ENCODE peak calls at places on chromosomes 6 and 20, in ten cellular contexts. N, Q, X, E, A, Y, P, S, D and W are unnamed samples.
A peak's percentile ranks its signal among the peaks of the same experiment; 100 is the strongest.

GRCh38 chr6:121506761-121507754 is 71.6 kb downstream of the GJA1 start:
- DNase-seq in S (no peak), A (no peak), X (peak; percentile 80), N (no peak), E (no peak), Q (no peak), D (peak; percentile 30), Y (peak; percentile 30), P (no peak), W (no peak)

GRCh38 chr6:51737580-51738360 is 349.6 kb downstream of the PKHD1 start:
- DNase-seq in S (no peak), Y (no peak), D (no peak), E (no peak), N (no peak), A (no peak), P (no peak), Q (no peak), X (no peak), W (no peak)

GRCh38 chr6:31128093-31128676 is 7.9 kb upstream of the CDSN start:
- DNase-seq in N (peak; percentile 50), X (peak; percentile 29), S (peak; percentile 86), Y (peak; percentile 72), E (peak; percentile 74), P (peak; percentile 68), A (peak; percentile 68), D (no peak), Q (peak; percentile 64), W (peak; percentile 55)

GRCh38 chr6:34383171-34383631 is 9.3 kb downstream of the NUDT3 start:
- DNase-seq in Y (peak; percentile 22), N (no peak), P (no peak), D (peak; percentile 57), Q (no peak), E (no peak), A (no peak), X (peak; percentile 49), S (no peak), W (peak; percentile 35)

GRCh38 chr6:135087803-135088202 is 33.2 kb upstream of the HBS1L start:
- DNase-seq in Q (no peak), N (no peak), P (no peak), A (peak; percentile 29), X (peak; percentile 37), S (no peak), Y (peak; percentile 39), D (no peak), E (peak; percentile 66), W (no peak)

GRCh38 chr6:150470131-150470530 is 101.3 kb downstream of the IYD start:
- DNase-seq in S (peak; percentile 18), Q (no peak), X (no peak), A (no peak), E (no peak), Y (peak; percentile 23), P (no peak), D (no peak), N (no peak), W (no peak)

GRCh38 chr20:58306421-58307261 is 2.9 kb upstream of the RAB22A start:
- DNase-seq in E (peak; percentile 96), P (peak; percentile 36), S (peak; percentile 98), Q (peak; percentile 49), Y (peak; percentile 89), N (peak; percentile 58), X (peak; percentile 97), A (peak; percentile 61), D (peak; percentile 21), W (no peak)

GRCh38 chr6:155519339-155519738 is 63.7 kb upstream of the NOX3 start:
- DNase-seq in Y (no peak), E (no peak), A (no peak), Q (no peak), S (no peak), N (no peak), X (no peak), P (no peak), D (no peak), W (no peak)

GRCh38 chr20:32314768-32315167 is 37.3 kb downstream of the KIF3B start:
- DNase-seq in A (no peak), Q (no peak), D (no peak), N (no peak), X (no peak), P (no peak), E (no peak), Y (no peak), S (no peak), W (no peak)

GRCh38 chr6:105587349-105588115 is 184.7 kb upstream of the PREP start:
- DNase-seq in P (no peak), D (no peak), S (peak; percentile 26), E (peak; percentile 4), Y (peak; percentile 89), X (peak; percentile 100), A (no peak), Q (no peak), N (no peak), W (no peak)

GRCh38 chr6:80003841-80004198 is 629 bp upstream of the TTK start:
- DNase-seq in D (no peak), X (no peak), Q (no peak), P (no peak), N (no peak), A (no peak), S (no peak), E (peak; percentile 13), Y (no peak), W (peak; percentile 5)